ENCODE peak calls at places on chromosomes 12 and 14, in five cellular contexts. One of them, this sample, is unnamed.
A peak's percentile ranks its signal among the peaks of the same experiment; 100 is the strongest.

GRCh38 chr14:75875958-75876357 is 105.8 kb downstream of the TGFB3 start:
- DNase-seq in cardiac fibroblast: no peak
- DNase-seq in fibroblast of pulmonary artery: no peak
- DNase-seq in lower lobe of right lung: no peak
- DNase-seq in astrocyte of the spinal cord: no peak
- DNase-seq in this sample: no peak

GRCh38 chr14:72553656-72554055 is 340.2 kb downstream of the DPF3 start:
- DNase-seq in cardiac fibroblast: no peak
- DNase-seq in fibroblast of pulmonary artery: peak; percentile 37
- DNase-seq in lower lobe of right lung: no peak
- DNase-seq in astrocyte of the spinal cord: no peak
- DNase-seq in this sample: no peak

GRCh38 chr14:91413547-91414474 is 3.8 kb downstream of the CCDC88C start:
- DNase-seq in cardiac fibroblast: no peak
- DNase-seq in fibroblast of pulmonary artery: no peak
- DNase-seq in lower lobe of right lung: peak; percentile 85
- DNase-seq in astrocyte of the spinal cord: no peak
- DNase-seq in this sample: no peak

GRCh38 chr14:94823556-94824341 is 53.8 kb upstream of the GSC start:
- DNase-seq in cardiac fibroblast: peak; percentile 13
- DNase-seq in fibroblast of pulmonary artery: peak; percentile 0
- DNase-seq in lower lobe of right lung: no peak
- DNase-seq in astrocyte of the spinal cord: no peak
- DNase-seq in this sample: no peak

GRCh38 chr12:57772429-57773322 is at the start of gene EEF1AKMT3:
- DNase-seq in cardiac fibroblast: peak; percentile 54
- DNase-seq in fibroblast of pulmonary artery: peak; percentile 40
- DNase-seq in lower lobe of right lung: peak; percentile 79
- DNase-seq in astrocyte of the spinal cord: no peak
- DNase-seq in this sample: peak; percentile 77

GRCh38 chr14:105899071-105899641 is 372.8 kb downstream of the TMEM121 start:
- DNase-seq in cardiac fibroblast: no peak
- DNase-seq in fibroblast of pulmonary artery: no peak
- DNase-seq in lower lobe of right lung: no peak
- DNase-seq in astrocyte of the spinal cord: no peak
- DNase-seq in this sample: no peak

GRCh38 chr12:120199595-120200306 is 1.2 kb downstream of the RPLP0 start:
- DNase-seq in cardiac fibroblast: peak; percentile 96
- DNase-seq in fibroblast of pulmonary artery: peak; percentile 95
- DNase-seq in lower lobe of right lung: no peak
- DNase-seq in astrocyte of the spinal cord: peak; percentile 76
- DNase-seq in this sample: peak; percentile 55

GRCh38 chr12:3168775-3169221 is 91.6 kb downstream of the TSPAN9 start:
- DNase-seq in cardiac fibroblast: peak; percentile 98
- DNase-seq in fibroblast of pulmonary artery: peak; percentile 92
- DNase-seq in lower lobe of right lung: no peak
- DNase-seq in astrocyte of the spinal cord: peak; percentile 96
- DNase-seq in this sample: peak; percentile 90

GRCh38 chr12:58046281-58046680 is 104.9 kb downstream of the ATP23 start:
- DNase-seq in cardiac fibroblast: peak; percentile 16
- DNase-seq in fibroblast of pulmonary artery: no peak
- DNase-seq in lower lobe of right lung: no peak
- DNase-seq in astrocyte of the spinal cord: no peak
- DNase-seq in this sample: no peak

GRCh38 chr14:24368562-24369252 is 723 bp downstream of the NFATC4 start:
- DNase-seq in cardiac fibroblast: peak; percentile 49
- DNase-seq in fibroblast of pulmonary artery: peak; percentile 62
- DNase-seq in lower lobe of right lung: peak; percentile 57
- DNase-seq in astrocyte of the spinal cord: peak; percentile 59
- DNase-seq in this sample: peak; percentile 89
- TF ChIP-seq CTCF in cardiac fibroblast: no peak
- TF ChIP-seq CTCF in fibroblast of pulmonary artery: no peak
- TF ChIP-seq CTCF in lower lobe of right lung: no peak
- TF ChIP-seq CTCF in astrocyte of the spinal cord: no peak
- TF ChIP-seq CTCF in this sample: peak; percentile 7

GRCh38 chr12:109833307-109834189 is at the start of gene TRPV4:
- DNase-seq in cardiac fibroblast: no peak
- DNase-seq in fibroblast of pulmonary artery: peak; percentile 44
- DNase-seq in lower lobe of right lung: no peak
- DNase-seq in astrocyte of the spinal cord: peak; percentile 17
- DNase-seq in this sample: peak; percentile 24
- H3K4me3 ChIP-seq in cardiac fibroblast: peak within 1 kb of the TSS; percentile 62
- H3K4me3 ChIP-seq in fibroblast of pulmonary artery: peak within 1 kb of the TSS; percentile 62
- H3K4me3 ChIP-seq in lower lobe of right lung: peak within 1 kb of the TSS; percentile 47
- H3K4me3 ChIP-seq in astrocyte of the spinal cord: peak within 1 kb of the TSS; percentile 49
- H3K4me3 ChIP-seq in this sample: peak within 1 kb of the TSS; percentile 61

DNA sequence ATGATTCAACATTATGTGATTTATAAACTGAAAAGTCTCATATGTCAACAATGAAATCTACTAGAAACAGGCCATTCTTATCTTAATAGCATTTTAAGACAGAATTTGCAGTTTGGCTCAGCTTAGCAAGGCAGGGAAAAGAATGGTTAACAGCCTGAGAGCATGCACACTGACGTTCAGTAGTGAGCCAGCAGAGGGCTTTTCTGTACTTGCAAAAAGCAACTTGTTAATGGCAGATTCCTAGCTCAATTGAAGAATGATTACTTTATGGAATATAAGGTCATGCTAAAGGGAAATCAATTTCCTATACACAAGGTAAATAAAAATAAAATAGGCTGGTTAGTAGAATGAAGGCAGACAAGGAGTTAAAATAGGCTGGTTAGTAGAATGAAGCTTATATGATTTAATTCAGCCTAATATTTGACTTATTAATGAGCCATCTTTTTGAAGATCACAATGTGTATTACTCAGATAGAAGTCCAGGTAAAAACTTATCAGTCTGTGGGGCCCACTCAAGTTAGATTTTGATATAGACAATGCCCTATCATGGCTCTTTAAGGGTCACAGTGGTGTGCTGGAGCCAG is 95.9 kb downstream of the OTOGL start:
- DNase-seq in cardiac fibroblast: peak; percentile 77
- DNase-seq in fibroblast of pulmonary artery: peak; percentile 80
- DNase-seq in lower lobe of right lung: no peak
- DNase-seq in astrocyte of the spinal cord: peak; percentile 74
- DNase-seq in this sample: peak; percentile 59
- TF ChIP-seq CTCF in cardiac fibroblast: peak; percentile 83
- TF ChIP-seq CTCF in fibroblast of pulmonary artery: peak; percentile 93
- TF ChIP-seq CTCF in lower lobe of right lung: peak; percentile 56
- TF ChIP-seq CTCF in astrocyte of the spinal cord: peak; percentile 85
- TF ChIP-seq CTCF in this sample: peak; percentile 84

DNA sequence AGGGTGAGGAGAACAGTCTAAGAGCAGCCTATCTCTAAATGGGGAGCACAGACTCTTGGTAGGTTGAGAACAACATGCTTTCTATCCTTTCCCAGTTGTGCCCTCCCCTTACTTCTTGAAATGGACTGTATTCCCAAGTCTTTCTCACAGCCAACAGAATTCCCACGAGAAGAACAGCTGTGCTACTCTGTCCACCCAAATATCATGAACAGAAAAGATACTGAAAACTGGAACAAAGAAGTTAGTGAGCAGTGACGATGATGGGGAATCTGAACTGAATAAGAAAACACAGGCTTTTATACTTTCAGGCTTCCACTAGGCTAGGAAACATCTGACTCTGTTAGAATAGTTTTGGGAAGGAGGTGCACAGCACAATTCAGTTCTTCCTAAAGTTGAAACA is 3.4 kb downstream of the NACA start:
- DNase-seq in cardiac fibroblast: no peak
- DNase-seq in fibroblast of pulmonary artery: no peak
- DNase-seq in lower lobe of right lung: no peak
- DNase-seq in astrocyte of the spinal cord: no peak
- DNase-seq in this sample: no peak
- H3K4me3 ChIP-seq in cardiac fibroblast: peak overlapping the region; percentile 7
- H3K4me3 ChIP-seq in fibroblast of pulmonary artery: peak overlapping the region; percentile 20
- H3K4me3 ChIP-seq in lower lobe of right lung: peak overlapping the region; percentile 87
- H3K4me3 ChIP-seq in astrocyte of the spinal cord: no peak overlapping the region
- H3K4me3 ChIP-seq in this sample: no peak overlapping the region

GRCh38 chr14:103879118-103879569 is 31.8 kb upstream of the PPP1R13B start:
- DNase-seq in cardiac fibroblast: no peak
- DNase-seq in fibroblast of pulmonary artery: no peak
- DNase-seq in lower lobe of right lung: no peak
- DNase-seq in astrocyte of the spinal cord: no peak
- DNase-seq in this sample: no peak
- TF ChIP-seq CTCF in cardiac fibroblast: no peak
- TF ChIP-seq CTCF in fibroblast of pulmonary artery: no peak
- TF ChIP-seq CTCF in lower lobe of right lung: no peak
- TF ChIP-seq CTCF in astrocyte of the spinal cord: no peak
- TF ChIP-seq CTCF in this sample: no peak

GRCh38 chr14:93789366-93790130 is 1.3 kb upstream of the PRIMA1 start:
- DNase-seq in cardiac fibroblast: no peak
- DNase-seq in fibroblast of pulmonary artery: no peak
- DNase-seq in lower lobe of right lung: no peak
- DNase-seq in astrocyte of the spinal cord: no peak
- DNase-seq in this sample: no peak
- H3K4me3 ChIP-seq in cardiac fibroblast: no peak overlapping the region
- H3K4me3 ChIP-seq in fibroblast of pulmonary artery: no peak overlapping the region
- H3K4me3 ChIP-seq in lower lobe of right lung: peak overlapping the region; percentile 46
- H3K4me3 ChIP-seq in astrocyte of the spinal cord: no peak overlapping the region
- H3K4me3 ChIP-seq in this sample: no peak overlapping the region

GRCh38 chr12:103326190-103326589 is 169.6 kb downstream of the C12orf42 start:
- DNase-seq in cardiac fibroblast: no peak
- DNase-seq in fibroblast of pulmonary artery: no peak
- DNase-seq in lower lobe of right lung: no peak
- DNase-seq in astrocyte of the spinal cord: no peak
- DNase-seq in this sample: no peak
- TF ChIP-seq CTCF in cardiac fibroblast: no peak
- TF ChIP-seq CTCF in fibroblast of pulmonary artery: no peak
- TF ChIP-seq CTCF in lower lobe of right lung: peak; percentile 14
- TF ChIP-seq CTCF in astrocyte of the spinal cord: no peak
- TF ChIP-seq CTCF in this sample: no peak

GRCh38 chr14:45949479-45949878 is 696.5 kb upstream of the MIS18BP1 start:
- DNase-seq in cardiac fibroblast: no peak
- DNase-seq in fibroblast of pulmonary artery: no peak
- DNase-seq in lower lobe of right lung: no peak
- DNase-seq in astrocyte of the spinal cord: no peak
- DNase-seq in this sample: no peak
- H3K4me3 ChIP-seq in cardiac fibroblast: no peak overlapping the region
- H3K4me3 ChIP-seq in fibroblast of pulmonary artery: no peak overlapping the region
- H3K4me3 ChIP-seq in lower lobe of right lung: no peak overlapping the region
- H3K4me3 ChIP-seq in astrocyte of the spinal cord: no peak overlapping the region
- H3K4me3 ChIP-seq in this sample: no peak overlapping the region

DNA sequence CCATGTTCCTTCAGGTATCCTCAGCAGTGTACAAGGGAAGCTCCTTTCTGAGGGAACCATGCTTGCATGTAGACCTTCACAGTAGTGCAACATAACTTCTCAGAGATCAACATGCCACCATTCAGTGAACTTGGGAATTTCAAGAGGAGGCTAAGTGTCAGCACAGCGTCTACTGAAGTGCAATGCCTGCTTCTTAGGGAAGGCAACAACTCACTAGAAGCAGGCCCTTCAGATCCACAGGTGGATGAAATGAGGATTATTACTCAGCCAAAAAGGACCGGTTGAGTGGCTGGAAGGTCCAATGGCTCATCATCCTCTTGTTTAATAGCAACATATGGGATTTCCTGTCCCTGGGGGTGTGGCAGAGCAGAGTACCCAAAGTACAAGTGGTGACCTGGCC is 18.7 kb downstream of the RNASE10 start:
- DNase-seq in cardiac fibroblast: no peak
- DNase-seq in fibroblast of pulmonary artery: no peak
- DNase-seq in lower lobe of right lung: no peak
- DNase-seq in astrocyte of the spinal cord: no peak
- DNase-seq in this sample: no peak
- TF ChIP-seq CTCF in cardiac fibroblast: no peak
- TF ChIP-seq CTCF in fibroblast of pulmonary artery: no peak
- TF ChIP-seq CTCF in lower lobe of right lung: no peak
- TF ChIP-seq CTCF in astrocyte of the spinal cord: no peak
- TF ChIP-seq CTCF in this sample: no peak

GRCh38 chr14:88599321-88599720 is 36.5 kb downstream of the ZC3H14 start:
- DNase-seq in cardiac fibroblast: no peak
- DNase-seq in fibroblast of pulmonary artery: no peak
- DNase-seq in lower lobe of right lung: no peak
- DNase-seq in astrocyte of the spinal cord: no peak
- DNase-seq in this sample: no peak

GRCh38 chr14:88598097-88598675 is 35.3 kb downstream of the ZC3H14 start:
- DNase-seq in cardiac fibroblast: no peak
- DNase-seq in fibroblast of pulmonary artery: no peak
- DNase-seq in lower lobe of right lung: no peak
- DNase-seq in astrocyte of the spinal cord: no peak
- DNase-seq in this sample: no peak

GRCh38 chr14:88597038-88597437 is 34.2 kb downstream of the ZC3H14 start:
- DNase-seq in cardiac fibroblast: no peak
- DNase-seq in fibroblast of pulmonary artery: no peak
- DNase-seq in lower lobe of right lung: no peak
- DNase-seq in astrocyte of the spinal cord: no peak
- DNase-seq in this sample: no peak

GRCh38 chr14:88597601-88598000 is 34.8 kb downstream of the ZC3H14 start:
- DNase-seq in cardiac fibroblast: no peak
- DNase-seq in fibroblast of pulmonary artery: no peak
- DNase-seq in lower lobe of right lung: no peak
- DNase-seq in astrocyte of the spinal cord: no peak
- DNase-seq in this sample: no peak

DNA sequence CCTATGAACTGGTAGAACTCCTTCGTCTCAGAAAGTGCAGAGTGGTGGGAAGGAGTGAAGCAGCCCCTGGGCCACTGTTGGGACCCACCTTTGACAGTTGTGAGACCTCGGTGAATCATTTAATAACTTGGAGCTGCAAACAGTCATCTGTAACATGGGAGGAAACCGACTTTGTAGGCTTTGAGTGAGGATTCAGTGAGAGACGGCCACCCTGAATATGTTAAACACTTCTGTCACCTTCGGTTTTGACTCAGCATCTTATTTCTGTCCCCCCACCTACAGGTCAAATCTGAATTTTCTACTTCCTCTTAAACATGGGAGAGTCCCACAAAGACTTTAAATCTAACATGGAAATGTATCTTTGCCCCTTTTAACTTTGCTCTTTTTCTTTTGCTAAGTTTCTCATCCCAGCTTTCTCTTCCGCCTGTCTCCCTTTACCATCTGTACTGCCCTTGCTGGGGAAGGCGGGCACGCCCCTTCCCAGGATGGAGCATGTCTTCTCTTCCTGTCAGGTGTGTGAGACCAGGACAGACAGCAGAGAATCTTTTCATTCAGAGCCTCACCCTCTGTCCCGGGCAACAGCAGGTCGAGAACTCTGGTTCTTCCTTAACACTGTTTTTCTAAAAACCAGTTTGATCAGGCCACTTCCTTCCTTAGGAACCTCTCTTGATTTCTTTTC is 37.1 kb downstream of the ZC3H14 start:
- DNase-seq in cardiac fibroblast: no peak
- DNase-seq in fibroblast of pulmonary artery: no peak
- DNase-seq in lower lobe of right lung: no peak
- DNase-seq in astrocyte of the spinal cord: no peak
- DNase-seq in this sample: no peak
- H3K4me3 ChIP-seq in cardiac fibroblast: no peak overlapping the region
- H3K4me3 ChIP-seq in fibroblast of pulmonary artery: no peak overlapping the region
- H3K4me3 ChIP-seq in lower lobe of right lung: no peak overlapping the region
- H3K4me3 ChIP-seq in astrocyte of the spinal cord: no peak overlapping the region
- H3K4me3 ChIP-seq in this sample: no peak overlapping the region